ENCODE peak calls at places on chromosomes 1 and 21, in seven cellular contexts. M, N, B, E, Y, O and A are unnamed samples.

GRCh38 chr1:8127201-8127641 is 101.1 kb upstream of the ERRFI1 start:
- DNase-seq in M (no peak), N (no peak), B (no peak), E (no peak), Y (no peak), O (no peak), A (no peak)

GRCh38 chr1:221878134-221878533 is 136.2 kb upstream of the DUSP10 start:
- DNase-seq in M (no peak), N (no peak), B (no peak), E (no peak), Y (no peak), O (no peak), A (no peak)

GRCh38 chr1:35505911-35506798 is 51.0 kb downstream of the KIAA0319L start:
- DNase-seq in M (no peak), N (peak; percentile 17), B (no peak), E (peak; percentile 16), Y (no peak), O (no peak), A (peak; percentile 16)

GRCh38 chr1:20008391-20008841 is 29.0 kb upstream of the PLA2G2A start:
- DNase-seq in M (no peak), N (peak; percentile 11), B (no peak), E (peak; percentile 69), Y (no peak), O (no peak), A (peak; percentile 80)

GRCh38 chr1:25702101-25702775 is 85.6 kb downstream of the MAN1C1 start:
- DNase-seq in M (no peak), N (no peak), B (no peak), E (no peak), Y (no peak), O (peak; percentile 64), A (no peak)

GRCh38 chr1:57163332-57163731 is 197.5 kb upstream of the C8B start:
- DNase-seq in M (no peak), N (no peak), B (no peak), E (no peak), Y (no peak), O (no peak), A (no peak)

GRCh38 chr1:47759581-47760247 is 237.5 kb downstream of the TRABD2B start:
- DNase-seq in M (peak; percentile 33), N (no peak), B (no peak), E (no peak), Y (no peak), O (no peak), A (no peak)

GRCh38 chr21:44932366-44933181 is 7.3 kb upstream of the SLX9 start:
- DNase-seq in M (peak; percentile 86), N (no peak), B (peak; percentile 56), E (no peak), Y (peak; percentile 74), O (no peak), A (peak; percentile 74)

DNA sequence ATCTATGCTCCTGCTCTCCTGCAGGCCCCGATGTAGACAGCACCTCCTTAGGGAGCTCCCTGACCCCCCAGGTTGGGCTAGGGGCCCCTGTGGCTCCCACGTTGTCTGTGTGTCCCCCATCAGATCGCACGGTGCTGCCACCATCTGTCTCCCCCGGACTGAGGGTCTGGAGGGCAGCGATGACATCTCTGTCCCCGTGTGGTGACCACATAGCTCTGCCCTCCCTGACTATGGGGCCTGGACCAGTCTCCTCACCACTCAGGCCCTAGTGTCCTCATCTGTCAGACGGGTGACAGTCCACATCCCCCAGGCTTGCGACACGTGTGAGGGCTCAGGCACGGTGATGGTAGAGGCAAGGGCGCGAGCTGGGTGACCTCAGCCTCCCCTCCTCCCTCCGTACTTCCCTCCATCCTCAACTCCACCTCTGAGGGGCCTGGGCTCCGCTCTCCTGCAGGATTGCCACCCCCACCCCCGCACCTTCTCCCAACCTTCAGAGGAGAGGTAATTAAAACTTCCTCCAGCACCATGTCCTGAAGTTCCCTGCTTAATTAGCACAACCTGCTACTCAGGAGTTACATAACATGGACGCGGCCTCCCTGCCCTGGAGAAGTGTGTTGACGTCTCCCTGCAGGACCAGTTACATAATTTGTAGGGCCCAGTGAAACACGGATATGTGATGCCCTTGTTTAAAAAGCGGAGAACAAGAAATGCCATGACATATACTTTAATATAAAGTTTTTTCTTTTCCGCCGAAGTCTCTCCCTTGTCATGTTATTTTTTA is 288.2 kb downstream of the PTPRU start:
- DNase-seq in M (no peak), N (no peak), B (no peak), E (no peak), Y (no peak), O (peak; percentile 19), A (no peak)
- H3K9me3 ChIP-seq in M (no peaks in the 10 kb centered on the region), N (no peaks in the 10 kb centered on the region), B (no peaks in the 10 kb centered on the region), E (peaks cover 4% of the 10 kb centered on the region), Y (no peaks in the 10 kb centered on the region), O (no peaks in the 10 kb centered on the region), A (no peaks in the 10 kb centered on the region)

GRCh38 chr1:247904122-247904521 is 8.7 kb downstream of the OR2W3 start:
- DNase-seq in M (no peak), N (no peak), B (no peak), E (no peak), Y (no peak), O (no peak), A (no peak)
- H3K9me3 ChIP-seq in M (no peaks in the 10 kb centered on the region), N (no peaks in the 10 kb centered on the region), B (no peaks in the 10 kb centered on the region), E (no peaks in the 10 kb centered on the region), Y (no peaks in the 10 kb centered on the region), O (no peaks in the 10 kb centered on the region), A (no peaks in the 10 kb centered on the region)

DNA sequence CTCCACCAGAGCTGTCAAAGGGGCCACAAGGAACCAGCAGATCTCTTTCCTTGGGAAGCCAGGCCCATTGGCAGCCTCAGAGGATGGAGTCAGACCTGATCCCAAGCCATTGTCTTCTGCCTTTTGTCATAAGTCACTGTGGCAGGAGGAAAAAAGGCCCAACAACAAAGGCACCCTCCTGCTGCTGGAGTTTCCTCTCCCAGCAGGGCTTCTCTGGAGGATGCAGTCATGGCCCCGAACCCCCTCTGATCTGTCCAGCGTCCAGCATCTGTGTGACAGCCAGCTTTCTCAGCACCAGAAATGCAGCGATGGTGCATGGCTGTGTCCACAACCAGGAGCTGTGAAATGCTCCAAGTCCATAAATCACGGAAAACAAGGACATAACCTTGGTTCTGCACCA is 30.4 kb downstream of the AJAP1 start:
- DNase-seq in M (peak; percentile 12), N (no peak), B (no peak), E (no peak), Y (no peak), O (peak; percentile 36), A (no peak)
- H3K9me3 ChIP-seq in M (no peaks in the 10 kb centered on the region), N (no peaks in the 10 kb centered on the region), B (no peaks in the 10 kb centered on the region), E (peaks cover 6% of the 10 kb centered on the region), Y (no peaks in the 10 kb centered on the region), O (no peaks in the 10 kb centered on the region), A (no peaks in the 10 kb centered on the region)

GRCh38 chr21:19724081-19724480 is 1274.1 kb upstream of the NCAM2 start:
- DNase-seq in M (no peak), N (no peak), B (no peak), E (no peak), Y (no peak), O (no peak), A (no peak)
- H3K9me3 ChIP-seq in M (no peaks in the 10 kb centered on the region), N (no peaks in the 10 kb centered on the region), B (no peaks in the 10 kb centered on the region), E (no peaks in the 10 kb centered on the region), Y (no peaks in the 10 kb centered on the region), O (no peaks in the 10 kb centered on the region), A (no peaks in the 10 kb centered on the region)

GRCh38 chr21:7953058-7953457 is 2568.3 kb upstream of the TPTE start:
- DNase-seq in M (no peak), N (no peak), B (no peak), E (no peak), Y (no peak), O (no peak), A (no peak)

GRCh38 chr21:7947422-7947821 is 2574.0 kb upstream of the TPTE start:
- DNase-seq in M (no peak), N (no peak), B (no peak), E (no peak), Y (no peak), O (no peak), A (no peak)

GRCh38 chr21:7952648-7953047 is 2568.7 kb upstream of the TPTE start:
- DNase-seq in M (no peak), N (no peak), B (no peak), E (no peak), Y (no peak), O (no peak), A (no peak)

GRCh38 chr21:7957713-7958064 is 2563.7 kb upstream of the TPTE start:
- DNase-seq in M (no peak), N (no peak), B (no peak), E (no peak), Y (no peak), O (no peak), A (no peak)

GRCh38 chr21:7951854-7952519 is 2569.4 kb upstream of the TPTE start:
- DNase-seq in M (no peak), N (no peak), B (no peak), E (no peak), Y (no peak), O (no peak), A (no peak)
- H3K9me3 ChIP-seq in M (peaks cover 72% of the 10 kb centered on the region), N (peaks cover 38% of the 10 kb centered on the region), B (peaks cover 77% of the 10 kb centered on the region), E (peaks cover 97% of the 10 kb centered on the region), Y (peaks cover 68% of the 10 kb centered on the region), O (no peaks in the 10 kb centered on the region), A (peaks cover 27% of the 10 kb centered on the region)